ENCODE peak calls at places on chromosomes 11 and 22, in four cellular contexts. One of them, this sample, is unnamed. For H3K9me3, the result is how much of the 10 kb centered on the place peaks cover.

GRCh38 chr11:46948378-46949131 is 12.0 kb downstream of the CSTPP1 start:
- DNase-seq in ovary: no peak
- DNase-seq in neural progenitor cell: no peak
- DNase-seq in ascending aorta: no peak
- DNase-seq in this sample: no peak

GRCh38 chr11:85299247-85299646 is 327.9 kb downstream of the DLG2 start:
- DNase-seq in ovary: no peak
- DNase-seq in neural progenitor cell: no peak
- DNase-seq in ascending aorta: no peak
- DNase-seq in this sample: no peak

GRCh38 chr22:33605686-33606085 is 314.6 kb downstream of the LARGE1 start:
- DNase-seq in ovary: no peak
- DNase-seq in neural progenitor cell: peak
- DNase-seq in ascending aorta: no peak
- DNase-seq in this sample: no peak

GRCh38 chr11:27194976-27195375 is 154.4 kb downstream of the BBOX1 start:
- DNase-seq in ovary: no peak
- DNase-seq in neural progenitor cell: no peak
- DNase-seq in ascending aorta: no peak
- DNase-seq in this sample: no peak

GRCh38 chr11:61150656-61151544 is 10.3 kb downstream of the VPS37C start:
- DNase-seq in ovary: no peak
- DNase-seq in neural progenitor cell: peak
- DNase-seq in ascending aorta: no peak
- DNase-seq in this sample: no peak

GRCh38 chr11:74085542-74085892 is 76.6 kb upstream of the UCP3 start:
- DNase-seq in ovary: no peak
- DNase-seq in neural progenitor cell: no peak
- DNase-seq in ascending aorta: no peak
- DNase-seq in this sample: no peak

GRCh38 chr11:65987336-65987735 is 14.6 kb downstream of the EIF1AD start:
- DNase-seq in ovary: no peak
- DNase-seq in neural progenitor cell: no peak
- DNase-seq in ascending aorta: no peak
- DNase-seq in this sample: no peak

GRCh38 chr11:95364324-95365295 is 133.6 kb upstream of the SESN3 start:
- DNase-seq in ovary: no peak
- DNase-seq in neural progenitor cell: no peak
- DNase-seq in ascending aorta: no peak
- DNase-seq in this sample: no peak

GRCh38 chr22:23068096-23068831 is 2.1 kb upstream of the GNAZ start:
- DNase-seq in ovary: peak
- DNase-seq in neural progenitor cell: no peak
- DNase-seq in ascending aorta: peak
- DNase-seq in this sample: no peak

GRCh38 chr11:120431633-120432032 is 79.9 kb upstream of the GRIK4 start:
- DNase-seq in ovary: no peak
- DNase-seq in neural progenitor cell: peak
- DNase-seq in ascending aorta: no peak
- DNase-seq in this sample: no peak

GRCh38 chr22:48434156-48434867 is 1393.4 kb downstream of the BRD1 start:
- DNase-seq in ovary: no peak
- DNase-seq in neural progenitor cell: no peak
- DNase-seq in ascending aorta: no peak
- DNase-seq in this sample: no peak

GRCh38 chr22:48434868-48435250 is 1392.8 kb downstream of the BRD1 start:
- DNase-seq in ovary: no peak
- DNase-seq in neural progenitor cell: no peak
- DNase-seq in ascending aorta: no peak
- DNase-seq in this sample: no peak

GRCh38 chr22:48431536-48432315 is 1395.9 kb downstream of the BRD1 start:
- DNase-seq in ovary: no peak
- DNase-seq in neural progenitor cell: no peak
- DNase-seq in ascending aorta: peak
- DNase-seq in this sample: no peak

GRCh38 chr22:48432721-48433518 is 1394.8 kb downstream of the BRD1 start:
- DNase-seq in ovary: no peak
- DNase-seq in neural progenitor cell: no peak
- DNase-seq in ascending aorta: peak
- DNase-seq in this sample: no peak

GRCh38 chr22:48433647-48434046 is 1394.0 kb downstream of the BRD1 start:
- DNase-seq in ovary: no peak
- DNase-seq in neural progenitor cell: no peak
- DNase-seq in ascending aorta: no peak
- DNase-seq in this sample: no peak
- H3K9me3 ChIP-seq in ovary: under half
- H3K9me3 ChIP-seq in neural progenitor cell: under half
- H3K9me3 ChIP-seq in ascending aorta: under half
- H3K9me3 ChIP-seq in this sample: under half

GRCh38 chr22:47474895-47475294 is 712.4 kb downstream of the TBC1D22A start:
- DNase-seq in ovary: no peak
- DNase-seq in neural progenitor cell: no peak
- DNase-seq in ascending aorta: no peak
- DNase-seq in this sample: no peak

GRCh38 chr22:47474464-47474863 is 712.0 kb downstream of the TBC1D22A start:
- DNase-seq in ovary: no peak
- DNase-seq in neural progenitor cell: no peak
- DNase-seq in ascending aorta: no peak
- DNase-seq in this sample: no peak

GRCh38 chr22:47476226-47476625 is 713.8 kb downstream of the TBC1D22A start:
- DNase-seq in ovary: no peak
- DNase-seq in neural progenitor cell: no peak
- DNase-seq in ascending aorta: no peak
- DNase-seq in this sample: no peak

DNA sequence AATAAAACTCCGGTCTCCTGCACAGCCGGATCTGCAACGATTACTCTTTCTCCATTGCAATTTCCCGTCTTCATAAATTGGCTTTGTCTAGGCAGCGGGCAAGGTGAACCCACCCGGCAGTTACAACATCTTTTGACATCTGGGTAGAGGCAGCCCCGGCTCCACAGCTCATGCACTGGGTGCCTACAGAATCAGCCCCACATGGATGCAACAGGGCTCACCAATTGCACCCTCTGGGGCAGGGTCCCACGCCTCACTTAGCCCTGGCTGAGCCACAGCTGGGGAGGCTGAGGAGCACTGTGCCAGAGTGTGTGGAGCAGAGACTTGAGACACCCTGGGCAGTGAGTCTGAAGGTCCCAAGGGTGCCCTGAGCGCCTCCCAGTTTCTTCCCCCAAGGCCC is 710.2 kb downstream of the TBC1D22A start:
- DNase-seq in ovary: no peak
- DNase-seq in neural progenitor cell: no peak
- DNase-seq in ascending aorta: no peak
- DNase-seq in this sample: no peak
- H3K9me3 ChIP-seq in ovary: under half
- H3K9me3 ChIP-seq in neural progenitor cell: under half
- H3K9me3 ChIP-seq in ascending aorta: under half
- H3K9me3 ChIP-seq in this sample: under half

GRCh38 chr22:11629661-11630385 is 3898.2 kb upstream of the OR11H1 start:
- DNase-seq in ovary: no peak
- DNase-seq in neural progenitor cell: no peak
- DNase-seq in ascending aorta: no peak
- DNase-seq in this sample: no peak

GRCh38 chr22:11626422-11626773 is 3901.6 kb upstream of the OR11H1 start:
- DNase-seq in ovary: no peak
- DNase-seq in neural progenitor cell: no peak
- DNase-seq in ascending aorta: no peak
- DNase-seq in this sample: no peak

GRCh38 chr22:11627436-11627797 is 3900.6 kb upstream of the OR11H1 start:
- DNase-seq in ovary: no peak
- DNase-seq in neural progenitor cell: no peak
- DNase-seq in ascending aorta: no peak
- DNase-seq in this sample: no peak

GRCh38 chr22:11628651-11629511 is 3899.1 kb upstream of the OR11H1 start:
- DNase-seq in ovary: no peak
- DNase-seq in neural progenitor cell: no peak
- DNase-seq in ascending aorta: no peak
- DNase-seq in this sample: no peak

GRCh38 chr22:11627798-11628650 is 3900.0 kb upstream of the OR11H1 start:
- DNase-seq in ovary: no peak
- DNase-seq in neural progenitor cell: no peak
- DNase-seq in ascending aorta: peak
- DNase-seq in this sample: no peak
- H3K9me3 ChIP-seq in ovary: under half
- H3K9me3 ChIP-seq in neural progenitor cell: under half
- H3K9me3 ChIP-seq in ascending aorta: under half
- H3K9me3 ChIP-seq in this sample: under half

GRCh38 chr22:47333625-47334024 is 571.2 kb downstream of the TBC1D22A start:
- DNase-seq in ovary: no peak
- DNase-seq in neural progenitor cell: no peak
- DNase-seq in ascending aorta: no peak
- DNase-seq in this sample: no peak
- H3K9me3 ChIP-seq in ovary: under half
- H3K9me3 ChIP-seq in neural progenitor cell: under half
- H3K9me3 ChIP-seq in ascending aorta: under half
- H3K9me3 ChIP-seq in this sample: under half

This sample was measured in T-helper 17 cell.